ENCODE peak calls at places on chromosomes 11 and 22, in four cellular contexts. G, N, P and M are unnamed samples.

GRCh38 chr22:23984430-23984829 is 4.5 kb downstream of the GSTT2 start:
- DNase-seq in P (no peak), N (no peak), G (no peak), M (no peak)

GRCh38 chr11:74409633-74410032 is 11.4 kb upstream of the PGM2L1 start:
- DNase-seq in P (no peak), N (no peak), G (no peak), M (no peak)

GRCh38 chr11:69642549-69642912 is 1.6 kb downstream of the CCND1 start:
- DNase-seq in N (no peak), P (peak), G (no peak), M (no peak)

GRCh38 chr22:17810570-17811116 is 36.4 kb upstream of the BID start:
- DNase-seq in P (no peak), N (no peak), G (no peak), M (no peak)

GRCh38 chr11:9566561-9567063 is 6.9 kb upstream of the WEE1 start:
- DNase-seq in P (no peak), N (no peak), G (peak), M (no peak)

GRCh38 chr22:19774628-19775027 is 14.1 kb downstream of the TBX1 start:
- DNase-seq in N (no peak), G (no peak), P (no peak), M (no peak)

GRCh38 chr11:68312780-68313573 is 586 bp downstream of the LRP5 start:
- DNase-seq in N (no peak), P (peak), G (no peak), M (no peak)

GRCh38 chr11:74123008-74123448 is 47.8 kb downstream of the C2CD3 start:
- DNase-seq in P (no peak), G (no peak), N (no peak), M (no peak)

GRCh38 chr22:20517841-20518592 is 10.6 kb downstream of the MED15 start:
- DNase-seq in P (no peak), N (no peak), G (no peak), M (no peak)

GRCh38 chr11:133787379-133788103 is 57.8 kb downstream of the SPATA19 start:
- DNase-seq in G (no peak), P (no peak), N (no peak), M (no peak)

GRCh38 chr11:2270322-2271076 is at the start of gene ASCL2:
- DNase-seq in N (no peak), G (no peak), P (no peak), M (no peak)

GRCh38 chr22:17880468-17880867 is 106.2 kb upstream of the BID start:
- DNase-seq in P (no peak), G (no peak), N (no peak), M (no peak)

GRCh38 chr22:36325163-36326031 is 62.4 kb downstream of the MYH9 start:
- DNase-seq in N (no peak), G (peak), P (no peak), M (peak)

GRCh38 chr22:41369837-41370236 is 11.9 kb upstream of the TEF start:
- DNase-seq in N (no peak), P (no peak), G (no peak), M (no peak)

GRCh38 chr11:98207086-98207485 is 813.7 kb upstream of the CNTN5 start:
- DNase-seq in P (no peak), G (no peak), N (no peak), M (no peak)

GRCh38 chr22:24703101-24703500 is 71.4 kb downstream of the PIWIL3 start:
- DNase-seq in P (no peak), N (no peak), G (no peak), M (no peak)

GRCh38 chr22:19061471-19062138 is 60.6 kb downstream of the DGCR2 start:
- DNase-seq in G (no peak), N (no peak), P (no peak), M (no peak)

GRCh38 chr11:22898036-22898435 is 37.8 kb upstream of the CCDC179 start:
- DNase-seq in N (no peak), G (no peak), P (no peak), M (no peak)

GRCh38 chr11:69121021-69121420 is 34.7 kb upstream of the SMIM38 start:
- DNase-seq in G (no peak), N (no peak), P (no peak), M (no peak)

GRCh38 chr22:43438666-43439347 is 27.0 kb downstream of the MPPED1 start:
- DNase-seq in G (no peak), P (no peak), N (no peak), M (no peak)

GRCh38 chr11:18394928-18395734 is 768 bp downstream of the LDHA start:
- DNase-seq in G (no peak), N (peak), P (no peak), M (no peak)

GRCh38 chr11:40306938-40307548 is 1152.4 kb downstream of the LRRC4C start:
- DNase-seq in G (peak), P (no peak), N (peak), M (no peak)

GRCh38 chr11:77093987-77094840 is 8.4 kb upstream of the OMP start:
- DNase-seq in N (no peak), P (no peak), G (no peak), M (no peak)

GRCh38 chr22:20238567-20239062 is 29.5 kb downstream of the RTN4R start:
- DNase-seq in G (peak), P (peak), N (peak), M (no peak)

GRCh38 chr11:12163181-12163841 is 52.9 kb downstream of the MICAL2 start:
- DNase-seq in G (no peak), N (peak), P (no peak), M (peak)

GRCh38 chr11:65488273-65489058 is 10.4 kb upstream of the MALAT1 start:
- DNase-seq in P (no peak), G (no peak), N (peak), M (no peak)

GRCh38 chr11:96967616-96968015 is 577.8 kb downstream of the JRKL start:
- DNase-seq in P (no peak), G (no peak), N (no peak), M (no peak)

GRCh38 chr11:12625438-12626071 is 48.7 kb upstream of the TEAD1 start:
- DNase-seq in P (no peak), N (peak), G (peak), M (peak)

GRCh38 chr22:39967996-39968968 is 8.1 kb downstream of the TMA7B start:
- DNase-seq in P (no peak), N (no peak), G (no peak), M (no peak)

GRCh38 chr22:39808087-39808486 is 85.5 kb downstream of the ENTHD1 start:
- DNase-seq in N (no peak), P (peak), G (no peak), M (no peak)

GRCh38 chr11:125239585-125240331 is 75.2 kb downstream of the PKNOX2 start:
- DNase-seq in N (no peak), G (no peak), P (no peak), M (no peak)

GRCh38 chr22:41028841-41029240 is 63.6 kb upstream of the EP300 start:
- DNase-seq in N (peak), G (peak), P (no peak), M (peak)

GRCh38 chr11:70470127-70470526 is 71.8 kb downstream of the CTTN start:
- DNase-seq in N (no peak), G (no peak), P (no peak), M (no peak)

GRCh38 chr11:46391578-46392420 is at the start of gene CHRM4:
- DNase-seq in N (no peak), P (no peak), G (no peak), M (no peak)

GRCh38 chr11:134261626-134262488 is 8.5 kb downstream of the ACAD8 start:
- DNase-seq in G (peak), P (no peak), N (no peak), M (no peak)

GRCh38 chr22:22955866-22956535 is 68.4 kb downstream of the IGLL5 start:
- DNase-seq in G (no peak), N (peak), P (peak), M (peak)

GRCh38 chr11:73236879-73237278 is 18.8 kb downstream of the P2RY2 start:
- DNase-seq in N (peak), G (no peak), P (no peak), M (no peak)